ENCODE peak calls at places on chromosomes 3 and 15, in nine cellular contexts. S is K562; H is fibroblast of pulmonary artery; K is HS-27A; C is left ventricle myocardium superior; Z is stimulated activated CD8-positive, alpha-beta memory T cell treated with anti-CD3 and anti-CD28 coated beads, Interleukin-7, amount 100 ng/mL, for 1 hour; X is activated T-cell treated with anti-CD3 and anti-CD28 coated beads, Interleukin-2, amount 50 U/mL, for 4 hours; V is iris pigment epithelial cell; Y is GM12865. D is an unnamed sample.

GRCh38 chr3:151226088-151226563 is 23.1 kb upstream of the GPR171 start:
- DNase-seq in C (no peak), V (peak), K (no peak), X (no peak), Z (no peak), Y (no peak), S (no peak), H (peak), D (no peak)

GRCh38 chr15:31392761-31393401 is 66.2 kb downstream of the KLF13 start:
- DNase-seq in S (peak), X (no peak), Y (no peak), C (peak), H (no peak), V (peak), K (no peak), Z (no peak), D (no peak)

GRCh38 chr3:49500408-49501257 is 30.6 kb downstream of the DAG1 start:
- DNase-seq in X (no peak), S (peak), K (peak), H (peak), V (peak), C (peak), Y (no peak), Z (no peak), D (no peak)

GRCh38 chr15:31333820-31334219 is 7.2 kb downstream of the KLF13 start:
- DNase-seq in K (no peak), H (no peak), Y (no peak), V (no peak), C (no peak), Z (no peak), X (no peak), S (no peak), D (no peak)

GRCh38 chr3:125073506-125073905 is 17.7 kb upstream of the HEG1 start:
- DNase-seq in Z (no peak), H (no peak), K (no peak), Y (no peak), V (no peak), S (no peak), C (no peak), X (no peak), D (no peak)

GRCh38 chr3:151307583-151307982 is 9.0 kb downstream of the GPR87 start:
- DNase-seq in C (no peak), K (no peak), S (no peak), Z (no peak), X (no peak), H (no peak), Y (no peak), V (no peak), D (no peak)

GRCh38 chr15:68885070-68885469 is 45.3 kb upstream of the SPESP1 start:
- DNase-seq in V (peak), S (no peak), X (no peak), K (peak), Z (no peak), C (no peak), H (peak), Y (no peak), D (no peak)

GRCh38 chr3:14870564-14871060 is 51.9 kb downstream of the FGD5 start:
- DNase-seq in Y (no peak), C (no peak), Z (no peak), H (no peak), K (no peak), X (no peak), S (no peak), V (no peak), D (no peak)

GRCh38 chr15:99466701-99467337 is 99.0 kb upstream of the MEF2A start:
- DNase-seq in H (peak), S (no peak), X (no peak), Y (no peak), K (no peak), Z (no peak), V (peak), C (no peak), D (no peak)

GRCh38 chr15:78070049-78070698 is 7.3 kb downstream of the TBC1D2B start:
- DNase-seq in K (no peak), C (no peak), S (peak), V (no peak), X (no peak), Z (no peak), H (no peak), Y (peak), D (no peak)

GRCh38 chr15:79442911-79443310 is 10.8 kb downstream of the MINAR1 start:
- DNase-seq in X (no peak), Z (no peak), H (no peak), K (no peak), V (no peak), C (no peak), S (no peak), Y (no peak), D (peak)

GRCh38 chr3:58416191-58416590 is 17.4 kb downstream of the PDHB start:
- DNase-seq in K (no peak), S (no peak), Z (no peak), C (no peak), V (no peak), X (no peak), H (no peak), Y (no peak), D (no peak)

GRCh38 chr3:185900228-185900627 is 37.6 kb downstream of the TRA2B start:
- DNase-seq in V (peak), C (no peak), X (no peak), Z (no peak), H (peak), Y (no peak), S (peak), K (peak), D (no peak)

GRCh38 chr3:127467386-127467785 is 123.1 kb downstream of the TPRA1 start:
- DNase-seq in K (no peak), V (no peak), S (no peak), C (no peak), X (no peak), Z (no peak), Y (no peak), H (no peak), D (no peak)

GRCh38 chr3:18888370-18888769 is 259.9 kb upstream of the KCNH8 start:
- DNase-seq in Y (no peak), S (no peak), H (no peak), X (no peak), K (no peak), V (no peak), C (no peak), Z (no peak), D (no peak)

GRCh38 chr3:106193876-106194275 is 325.1 kb upstream of the CBLB start:
- DNase-seq in X (no peak), S (no peak), Y (no peak), K (no peak), Z (no peak), V (peak), C (no peak), H (no peak), D (no peak)

GRCh38 chr3:169232863-169233262 is 430.6 kb downstream of the MECOM start:
- DNase-seq in C (no peak), Y (no peak), V (peak), H (peak), X (no peak), K (no peak), S (peak), Z (no peak), D (no peak)

GRCh38 chr15:58273104-58273503 is 134.9 kb downstream of the AQP9 start:
- DNase-seq in Z (no peak), H (no peak), C (no peak), X (no peak), Y (no peak), K (no peak), S (no peak), V (no peak), D (no peak)

GRCh38 chr15:45871121-45871855 is 236.5 kb downstream of the SQOR start:
- DNase-seq in S (no peak), Z (no peak), Y (no peak), H (peak), X (no peak), K (no peak), C (no peak), V (peak), D (no peak)

GRCh38 chr15:47987908-47988532 is 132.8 kb upstream of the SLC24A5 start:
- DNase-seq in Y (peak), S (no peak), Z (no peak), H (peak), V (peak), C (no peak), K (no peak), X (no peak), D (peak)

GRCh38 chr3:14988988-14989394 is 41.6 kb downstream of the NR2C2 start:
- DNase-seq in H (no peak), Z (no peak), V (no peak), Y (peak), C (no peak), K (no peak), X (no peak), S (peak), D (no peak)

GRCh38 chr15:87672309-87672897 is 584.1 kb downstream of the NTRK3 start:
- DNase-seq in X (no peak), Z (no peak), V (peak), S (no peak), Y (no peak), H (peak), C (peak), K (peak), D (peak)

GRCh38 chr3:4935347-4935746 is 43.9 kb upstream of the BHLHE40 start:
- DNase-seq in Y (peak), V (peak), S (no peak), Z (no peak), K (no peak), X (no peak), H (no peak), C (no peak), D (no peak)

GRCh38 chr3:126817781-126818180 is 113.7 kb downstream of the CHCHD6 start:
- DNase-seq in H (no peak), V (no peak), Y (no peak), S (no peak), Z (no peak), C (no peak), X (no peak), K (no peak), D (no peak)

GRCh38 chr3:143001034-143001368 is 369 bp upstream of the U2SURP start:
- DNase-seq in K (no peak), X (no peak), C (no peak), H (no peak), Z (no peak), Y (peak), S (no peak), V (no peak), D (peak)

D was measured in NCI-H748 treated with DMSO at 0.1 percent for 48 hours.